ENCODE peak calls at places on chromosome 14, in four cellular contexts. J is fibroblast of lung, Z is cardiac muscle cell, U is IMR-90. E is an unnamed sample.
A peak's percentile ranks its signal among the peaks of the same experiment; 100 is the strongest.

GRCh38 chr14:39370415-39370814 is 61.8 kb downstream of the FBXO33 start:
- DNase-seq in Z (no peak), U (no peak), J (no peak), E (no peak)

GRCh38 chr14:24259282-24260025 is 3.5 kb downstream of the TGM1 start:
- DNase-seq in J (peak; percentile 68), U (no peak), Z (peak; percentile 74), E (no peak)

GRCh38 chr14:106883218-106883692 is 1356.9 kb downstream of the TMEM121 start:
- DNase-seq in J (no peak), U (no peak), Z (no peak), E (no peak)

GRCh38 chr14:52871606-52872005 is 79.2 kb downstream of the FERMT2 start:
- DNase-seq in U (no peak), J (no peak), Z (no peak), E (no peak)

GRCh38 chr14:92595267-92595666 is 81.7 kb downstream of the RIN3 start:
- DNase-seq in Z (no peak), U (no peak), J (no peak), E (no peak)

GRCh38 chr14:99772371-99773283 is 20.6 kb upstream of the EML1 start:
- DNase-seq in U (no peak), Z (no peak), J (peak; percentile 45), E (peak; percentile 19)

GRCh38 chr14:41087056-41087455 is 519.6 kb upstream of the LRFN5 start:
- DNase-seq in Z (no peak), U (no peak), J (no peak), E (no peak)

GRCh38 chr14:91882776-91883175 is 15.4 kb upstream of the TC2N start:
- DNase-seq in J (no peak), U (no peak), Z (no peak), E (no peak)

GRCh38 chr14:55353686-55354467 is 57.8 kb downstream of the ATG14 start:
- DNase-seq in Z (no peak), U (no peak), J (no peak), E (no peak)

GRCh38 chr14:81221579-81222102 is 882 bp upstream of the GTF2A1 start:
- DNase-seq in U (peak; percentile 5), Z (peak; percentile 29), J (no peak), E (no peak)

GRCh38 chr14:91396959-91397815 is 20.4 kb downstream of the CCDC88C start:
- DNase-seq in U (no peak), J (no peak), Z (no peak), E (no peak)

GRCh38 chr14:90740946-90741681 is 75.1 kb downstream of the TTC7B start:
- DNase-seq in Z (no peak), J (no peak), U (no peak), E (no peak)

GRCh38 chr14:56145965-56146364 is 27.8 kb downstream of the PELI2 start:
- DNase-seq in U (peak; percentile 89), J (peak; percentile 85), Z (peak; percentile 71), E (no peak)

GRCh38 chr14:20503905-20504304 is 1.4 kb upstream of the RNASE10 start:
- DNase-seq in J (no peak), U (no peak), Z (no peak), E (no peak)

GRCh38 chr14:91413547-91414474 is 3.8 kb downstream of the CCDC88C start:
- DNase-seq in U (no peak), Z (no peak), J (no peak), E (no peak)

GRCh38 chr14:94047581-94047980 is 21.4 kb downstream of the OTUB2 start:
- DNase-seq in Z (no peak), J (no peak), U (no peak), E (no peak)

GRCh38 chr14:35366048-35366428 is 38.5 kb downstream of the NFKBIA start:
- DNase-seq in U (peak; percentile 74), J (peak; percentile 72), Z (peak; percentile 26), E (no peak)

GRCh38 chr14:35331605-35332516 is 39.7 kb downstream of the PSMA6 start:
- DNase-seq in U (peak; percentile 87), Z (peak; percentile 32), J (peak; percentile 69), E (no peak)

GRCh38 chr14:98952595-98953325 is 319.2 kb downstream of the BCL11B start:
- DNase-seq in Z (peak; percentile 72), J (peak; percentile 86), U (no peak), E (no peak)

GRCh38 chr14:57266060-57266459 is 2.6 kb downstream of the EXOC5 start:
- DNase-seq in U (peak; percentile 13), Z (peak; percentile 17), J (no peak), E (no peak)

GRCh38 chr14:56300495-56300894 is 182.3 kb downstream of the PELI2 start:
- DNase-seq in U (peak; percentile 79), J (peak; percentile 82), Z (peak; percentile 75), E (no peak)

GRCh38 chr14:32128703-32129102 is 51.6 kb downstream of the ARHGAP5 start:
- DNase-seq in J (no peak), U (no peak), Z (no peak), E (no peak)

GRCh38 chr14:81452766-81453165 is 52.6 kb upstream of the STON2 start:
- DNase-seq in Z (no peak), U (no peak), J (peak; percentile 32), E (no peak)

GRCh38 chr14:56580317-56580711 is 716 bp downstream of the TMEM260 start:
- DNase-seq in J (no peak), Z (no peak), U (no peak), E (no peak)

GRCh38 chr14:32090686-32091085 is 13.6 kb downstream of the ARHGAP5 start:
- DNase-seq in U (no peak), Z (no peak), J (no peak), E (no peak)

GRCh38 chr14:97298331-97298730 is 501.1 kb downstream of the VRK1 start:
- DNase-seq in Z (no peak), J (no peak), U (no peak), E (no peak)

GRCh38 chr14:23942587-23942986 is 11.0 kb upstream of the DHRS4 start:
- DNase-seq in U (no peak), Z (no peak), J (no peak), E (no peak)

GRCh38 chr14:97056086-97056485 is 258.9 kb downstream of the VRK1 start:
- DNase-seq in Z (no peak), U (no peak), J (no peak), E (no peak)

GRCh38 chr14:102280376-102280962 is 24.5 kb downstream of the MOK start:
- DNase-seq in Z (peak; percentile 97), J (peak; percentile 100), U (peak; percentile 99), E (no peak)

GRCh38 chr14:22549981-22550670 is 38.9 kb downstream of the DAD1 start:
- DNase-seq in U (peak; percentile 63), Z (peak; percentile 43), J (peak; percentile 81), E (no peak)

GRCh38 chr14:36506732-36507614 is 13.1 kb downstream of the NKX2-1 start:
- DNase-seq in J (no peak), Z (no peak), U (no peak), E (no peak)

GRCh38 chr14:29759521-29760340 is 167.9 kb downstream of the PRKD1 start:
- DNase-seq in Z (peak; percentile 25), J (peak; percentile 19), U (no peak), E (no peak)

GRCh38 chr14:82366803-82367202 is 833.1 kb upstream of the SEL1L start:
- DNase-seq in U (no peak), Z (no peak), J (no peak), E (no peak)

GRCh38 chr14:88955470-88955869 is 131.0 kb downstream of the TTC8 start:
- DNase-seq in U (no peak), J (peak; percentile 67), Z (peak; percentile 17), E (no peak)

GRCh38 chr14:87522575-87522974 is 470.4 kb downstream of the GALC start:
- DNase-seq in U (no peak), Z (no peak), J (no peak), E (no peak)

GRCh38 chr14:87529081-87529480 is 463.9 kb downstream of the GALC start:
- DNase-seq in Z (no peak), J (no peak), U (no peak), E (no peak)

GRCh38 chr14:87524011-87524410 is 469.0 kb downstream of the GALC start:
- DNase-seq in J (no peak), Z (no peak), U (no peak), E (no peak)
- H3K4me1 ChIP-seq in J (no peaks in the 10 kb centered on the region), Z (no peaks in the 10 kb centered on the region), U (no peaks in the 10 kb centered on the region), E (no peaks in the 10 kb centered on the region)

DNA sequence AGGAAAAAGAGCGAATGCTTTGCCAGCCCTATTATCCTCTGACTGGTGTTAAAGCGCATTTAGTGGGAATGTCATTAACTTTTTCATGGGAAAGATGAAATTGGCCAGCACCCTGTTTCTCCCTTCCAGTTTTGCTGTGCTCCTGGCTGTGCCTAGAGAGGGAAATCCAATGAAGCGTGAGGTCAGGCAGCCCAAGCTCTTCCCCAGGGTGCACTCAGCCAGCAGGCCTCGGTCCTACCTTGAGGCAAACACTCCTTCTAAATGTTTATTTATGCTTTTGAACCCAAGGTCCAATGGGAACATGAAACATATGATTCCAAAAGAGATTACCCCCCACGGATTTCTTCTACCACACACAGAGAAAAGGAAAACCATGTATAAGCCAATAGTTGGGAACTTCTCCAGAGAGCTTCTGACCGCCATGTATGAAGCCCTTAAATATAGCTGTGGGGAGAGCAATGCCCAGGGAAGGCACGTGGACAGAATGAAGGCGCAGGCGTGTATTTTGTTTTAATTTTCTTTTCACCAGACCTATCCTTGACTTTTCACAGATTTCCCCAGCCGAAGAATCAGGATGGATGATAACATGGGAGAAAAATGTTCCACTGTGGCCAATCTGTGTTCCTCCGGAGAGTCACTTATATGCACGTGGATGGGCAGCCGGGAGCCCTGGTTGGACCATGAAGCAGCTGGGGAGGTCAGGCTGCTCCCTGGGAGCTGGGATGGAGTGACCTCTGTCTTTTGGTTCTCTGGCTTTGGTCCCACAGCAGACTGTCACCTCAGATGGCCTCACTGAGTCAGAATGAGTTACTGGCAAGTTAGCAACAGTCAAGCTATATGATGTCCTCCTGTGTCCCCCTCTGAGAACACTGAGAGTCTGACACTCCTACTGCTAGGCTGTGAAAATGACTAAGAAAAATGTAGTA is 37.3 kb downstream of the GPR135 start:
- DNase-seq in U (no peak), Z (peak; percentile 69), J (peak; percentile 58), E (peak; percentile 67)
- H3K4me3 ChIP-seq in U (no peak overlapping the region), Z (no peak overlapping the region), J (no peak overlapping the region), E (no peak overlapping the region)

DNA sequence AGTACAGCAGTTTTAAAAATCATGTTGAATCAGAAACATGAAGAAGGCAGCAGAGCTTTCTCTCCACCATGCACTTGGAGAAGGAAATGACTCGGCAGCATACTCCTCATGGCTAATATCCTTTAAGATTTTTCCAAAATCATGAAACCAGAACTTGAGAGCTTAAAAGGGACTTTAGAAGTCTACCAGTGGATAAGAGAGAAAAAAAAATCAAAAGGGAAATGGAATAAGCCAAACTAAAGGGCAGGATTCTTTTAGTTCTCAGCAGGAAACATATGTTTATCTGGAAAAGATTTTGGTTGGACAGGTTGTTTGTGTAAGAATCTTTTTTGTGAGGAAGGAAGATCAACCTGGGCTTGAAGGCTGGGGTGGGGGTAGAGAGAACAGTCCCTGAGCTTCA is 111.8 kb downstream of the PRKCH start:
- DNase-seq in Z (no peak), J (no peak), U (peak; percentile 8), E (no peak)
- H3K27ac ChIP-seq in Z (no peak overlapping the region), J (no peak overlapping the region), U (no peak overlapping the region), E (peak overlapping the region; percentile 33)

GRCh38 chr14:76446921-76447320 is 71.0 kb downstream of the ESRRB start:
- DNase-seq in Z (no peak), U (no peak), J (no peak), E (no peak)
- H3K4me1 ChIP-seq in Z (no peaks in the 10 kb centered on the region), U (no peaks in the 10 kb centered on the region), J (no peaks in the 10 kb centered on the region), E (no peaks in the 10 kb centered on the region)

E was measured in uterus.